ENCODE peak calls at places on chromosomes 12 and 14, in five cellular contexts. Q is astrocyte of the spinal cord, O is transverse colon, U is tibial nerve, G is IMR-90. A is an unnamed sample.

GRCh38 chr14:78119440-78119839 is 50.7 kb upstream of the NRXN3 start:
- DNase-seq in Q (no peak), O (no peak), U (no peak), G (no peak), A (peak; percentile 66)

GRCh38 chr14:69986336-69986735 is 107.1 kb downstream of the SMOC1 start:
- DNase-seq in Q (no peak), O (no peak), U (no peak), G (no peak), A (no peak)

GRCh38 chr14:51293926-51294290 is 53.9 kb downstream of the TMX1 start:
- DNase-seq in Q (no peak), O (no peak), U (no peak), G (no peak), A (no peak)

GRCh38 chr12:94245984-94246383 is 97.6 kb downstream of the PLXNC1 start:
- DNase-seq in Q (peak; percentile 61), O (no peak), U (no peak), G (no peak), A (no peak)

GRCh38 chr12:25591132-25591531 is 38.0 kb upstream of the LMNTD1 start:
- DNase-seq in Q (no peak), O (no peak), U (no peak), G (no peak), A (no peak)

GRCh38 chr14:102219316-102219715 is 79.6 kb downstream of the WDR20 start:
- DNase-seq in Q (no peak), O (no peak), U (no peak), G (no peak), A (no peak)

GRCh38 chr12:68203460-68203875 is 22.1 kb downstream of the IL26 start:
- DNase-seq in Q (no peak), O (no peak), U (no peak), G (no peak), A (no peak)

GRCh38 chr12:50728841-50729240 is 35.1 kb upstream of the ATF1 start:
- DNase-seq in Q (no peak), O (no peak), U (no peak), G (no peak), A (no peak)

GRCh38 chr14:76872796-76873432 is 46.7 kb downstream of the LRRC74A start:
- DNase-seq in Q (peak; percentile 34), O (peak; percentile 55), U (peak; percentile 69), G (peak; percentile 35), A (peak; percentile 29)

GRCh38 chr14:79578470-79578869 is 632.8 kb downstream of the DIO2 start:
- DNase-seq in Q (peak; percentile 86), O (no peak), U (no peak), G (no peak), A (no peak)

GRCh38 chr12:44976246-44976645 is 74.7 kb downstream of the DBX2 start:
- DNase-seq in Q (no peak), O (no peak), U (no peak), G (no peak), A (no peak)

GRCh38 chr12:53804429-53804828 is 52.6 kb upstream of the CISTR start:
- DNase-seq in Q (no peak), O (no peak), U (no peak), G (no peak), A (no peak)

GRCh38 chr12:45907955-45908354 is 82.4 kb downstream of the SCAF11 start:
- DNase-seq in Q (no peak), O (no peak), U (no peak), G (no peak), A (no peak)

GRCh38 chr12:65810036-65810435 is 14.2 kb upstream of the HMGA2 start:
- DNase-seq in Q (no peak), O (no peak), U (no peak), G (peak; percentile 37), A (no peak)

GRCh38 chr12:120490833-120491512 is 4.9 kb upstream of the DYNLL1 start:
- DNase-seq in Q (no peak), O (no peak), U (no peak), G (no peak), A (no peak)

GRCh38 chr12:102454808-102455760 is 25.3 kb downstream of the IGF1 start:
- DNase-seq in Q (no peak), O (peak; percentile 19), U (peak; percentile 26), G (peak; percentile 74), A (no peak)

GRCh38 chr12:8779281-8779680 is 43.1 kb upstream of the A2ML1 start:
- DNase-seq in Q (no peak), O (no peak), U (no peak), G (no peak), A (no peak)

GRCh38 chr12:27517961-27518668 is 5.9 kb upstream of the PPFIBP1 start:
- DNase-seq in Q (no peak), O (no peak), U (no peak), G (no peak), A (no peak)

GRCh38 chr14:101506921-101507300 is 54.4 kb upstream of the DIO3 start:
- DNase-seq in Q (no peak), O (peak; percentile 5), U (no peak), G (no peak), A (no peak)

GRCh38 chr12:98911396-98911795 is 266.3 kb downstream of the APAF1 start:
- DNase-seq in Q (no peak), O (no peak), U (no peak), G (no peak), A (no peak)

GRCh38 chr14:82626156-82627055 is 1092.8 kb upstream of the SEL1L start:
- DNase-seq in Q (no peak), O (no peak), U (no peak), G (no peak), A (no peak)

GRCh38 chr14:54570651-54571415 is 3.9 kb downstream of the SAMD4A start:
- DNase-seq in Q (peak; percentile 79), O (no peak), U (no peak), G (peak; percentile 95), A (no peak)

GRCh38 chr12:91567100-91567485 is 384.5 kb upstream of the DCN start:
- DNase-seq in Q (no peak), O (no peak), U (no peak), G (no peak), A (no peak)

GRCh38 chr14:50106178-50106577 is 10.2 kb downstream of the VCPKMT start:
- DNase-seq in Q (no peak), O (no peak), U (no peak), G (no peak), A (no peak)

GRCh38 chr12:52949413-52950331 is 754 bp downstream of the KRT18 start:
- DNase-seq in Q (peak; percentile 92), O (peak; percentile 85), U (no peak), G (peak; percentile 95), A (no peak)

GRCh38 chr12:88889326-88890110 is 309.2 kb upstream of the KITLG start:
- DNase-seq in Q (peak; percentile 59), O (no peak), U (no peak), G (peak; percentile 70), A (no peak)

GRCh38 chr14:104137297-104138097 is 890 bp upstream of the KIF26A start:
- DNase-seq in Q (no peak), O (peak; percentile 73), U (peak; percentile 28), G (peak; percentile 4), A (peak; percentile 19)

GRCh38 chr12:9897524-9897923 is 16.2 kb downstream of the KLRF2 start:
- DNase-seq in Q (no peak), O (no peak), U (no peak), G (no peak), A (no peak)

GRCh38 chr14:29376251-29376650 is 551.4 kb downstream of the PRKD1 start:
- DNase-seq in Q (no peak), O (no peak), U (no peak), G (no peak), A (no peak)

GRCh38 chr12:57130941-57131340 is 2.7 kb downstream of the LRP1 start:
- DNase-seq in Q (no peak), O (peak; percentile 5), U (no peak), G (no peak), A (no peak)
- H3K4me3 ChIP-seq in Q (peak overlapping the region; percentile 88), O (no peak overlapping the region), U (no peak overlapping the region), G (peak overlapping the region; percentile 5), A (no peak overlapping the region)

GRCh38 chr14:67332468-67332867 is 27.1 kb downstream of the ATP6V1D start:
- DNase-seq in Q (no peak), O (no peak), U (no peak), G (peak; percentile 23), A (no peak)
- TF ChIP-seq CTCF in Q (no peak), O (no peak), U (no peak), G (no peak), A (no peak)

GRCh38 chr12:111102062-111102735 is 181.8 kb upstream of the MYL2 start:
- DNase-seq in Q (no peak), O (no peak), U (no peak), G (no peak), A (peak; percentile 19)

GRCh38 chr12:111100003-111100402 is 179.6 kb upstream of the MYL2 start:
- DNase-seq in Q (no peak), O (no peak), U (no peak), G (no peak), A (no peak)

GRCh38 chr12:111101003-111101402 is 180.6 kb upstream of the MYL2 start:
- DNase-seq in Q (no peak), O (no peak), U (no peak), G (no peak), A (no peak)

GRCh38 chr12:111099186-111099585 is 178.8 kb upstream of the MYL2 start:
- DNase-seq in Q (no peak), O (no peak), U (no peak), G (no peak), A (no peak)

GRCh38 chr12:111100554-111100953 is 180.2 kb upstream of the MYL2 start:
- DNase-seq in Q (no peak), O (no peak), U (no peak), G (no peak), A (no peak)
- H3K4me3 ChIP-seq in Q (no peak overlapping the region), O (no peak overlapping the region), U (no peak overlapping the region), G (no peak overlapping the region), A (no peak overlapping the region)

DNA sequence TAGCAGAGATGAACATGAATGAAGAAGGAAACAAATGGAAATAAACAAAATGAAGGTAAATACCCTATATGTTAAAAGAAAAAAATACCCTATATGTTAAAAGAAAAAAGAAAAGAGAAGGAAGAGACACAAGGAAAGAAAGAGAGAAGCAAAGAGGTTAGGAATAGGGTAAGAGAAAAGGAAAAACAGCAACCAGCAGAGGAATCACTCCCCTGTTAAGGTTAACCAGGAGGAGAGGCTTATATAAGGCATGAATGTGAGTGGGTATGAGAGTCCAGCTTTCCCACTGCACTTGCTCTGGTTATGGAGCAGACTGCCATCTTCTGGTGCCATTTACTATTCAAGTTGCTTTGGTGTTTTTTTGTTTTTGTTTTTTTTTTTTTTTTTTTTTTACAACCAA is 3.1 kb downstream of the PPP1R3E start:
- DNase-seq in Q (peak; percentile 53), O (no peak), U (no peak), G (peak; percentile 70), A (no peak)
- TF ChIP-seq CTCF in Q (peak; percentile 29), O (no peak), U (peak; percentile 17), G (peak; percentile 53), A (peak; percentile 22)

DNA sequence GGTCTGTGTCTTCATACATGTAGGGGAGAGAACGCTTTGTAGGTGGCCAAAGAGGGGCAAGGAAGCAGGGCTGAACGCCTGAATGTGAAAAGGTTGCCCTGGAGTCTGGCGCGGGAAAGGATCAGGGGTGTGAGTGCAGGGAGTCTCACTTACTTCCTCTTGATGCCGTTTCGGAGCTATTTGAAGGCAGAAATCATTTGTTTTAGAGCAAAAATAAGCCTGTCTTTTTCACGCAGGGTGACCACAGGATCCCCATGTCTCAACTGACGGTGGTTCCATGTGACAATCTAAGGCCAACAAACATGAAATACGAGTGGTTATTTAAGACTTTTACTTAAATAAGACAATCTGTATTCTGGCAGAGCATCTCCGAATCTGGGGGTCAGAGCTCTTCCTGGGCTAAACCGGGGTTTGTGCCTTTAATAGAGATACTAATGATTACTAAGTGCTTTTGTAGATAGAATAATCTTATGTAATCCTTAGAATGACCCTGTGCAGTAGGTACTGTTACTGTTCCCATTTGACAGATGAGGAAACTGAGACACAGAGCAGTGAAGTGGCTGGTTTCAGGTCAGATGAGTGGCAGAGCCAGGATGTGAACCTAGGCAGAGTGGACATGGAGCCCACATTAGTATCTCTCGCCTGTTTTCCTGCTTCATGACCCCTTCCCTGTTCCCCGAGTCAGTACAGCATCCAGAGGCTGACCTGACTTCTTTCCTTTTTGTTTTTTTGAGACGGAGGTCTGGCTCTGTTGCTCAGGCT is 1.9 kb downstream of the BRI3BP start:
- DNase-seq in Q (no peak), O (peak; percentile 38), U (no peak), G (no peak), A (no peak)
- H3K4me3 ChIP-seq in Q (no peak overlapping the region), O (peak overlapping the region; percentile 88), U (no peak overlapping the region), G (no peak overlapping the region), A (peak overlapping the region; percentile 79)